ENCODE peak calls at places on chromosomes 2 and 18, in seven cellular contexts. One of them, this sample, is unnamed. For H3K9me2, the result is how much of the 10 kb centered on the place peaks cover.

GRCh38 chr2:238235331-238235732 is 4.5 kb downstream of the HES6 start:
- DNase-seq in hepatocyte: no peak
- DNase-seq in OCI-LY7: no peak
- DNase-seq in SK-N-SH: no peak
- DNase-seq in GM23248: peak
- DNase-seq in GM23338: no peak
- DNase-seq in HCT116: no peak
- DNase-seq in this sample: no peak

GRCh38 chr2:162125138-162125537 is 26.9 kb downstream of the GCG start:
- DNase-seq in GM23248: peak
- DNase-seq in hepatocyte: no peak
- DNase-seq in HCT116: no peak
- DNase-seq in SK-N-SH: no peak
- DNase-seq in GM23338: peak
- DNase-seq in OCI-LY7: no peak
- DNase-seq in this sample: no peak

GRCh38 chr2:103166406-103167324 is 404.8 kb downstream of the TMEM182 start:
- DNase-seq in SK-N-SH: no peak
- DNase-seq in GM23248: no peak
- DNase-seq in GM23338: no peak
- DNase-seq in hepatocyte: peak
- DNase-seq in OCI-LY7: no peak
- DNase-seq in HCT116: no peak
- DNase-seq in this sample: no peak

GRCh38 chr2:205747827-205748386 is 65.6 kb downstream of the NRP2 start:
- DNase-seq in OCI-LY7: no peak
- DNase-seq in GM23248: no peak
- DNase-seq in hepatocyte: no peak
- DNase-seq in SK-N-SH: no peak
- DNase-seq in GM23338: no peak
- DNase-seq in HCT116: no peak
- DNase-seq in this sample: no peak

GRCh38 chr18:53380063-53380639 is 844.3 kb downstream of the MBD2 start:
- DNase-seq in GM23338: peak
- DNase-seq in OCI-LY7: peak
- DNase-seq in hepatocyte: peak
- DNase-seq in SK-N-SH: peak
- DNase-seq in HCT116: peak
- DNase-seq in GM23248: peak
- DNase-seq in this sample: peak

GRCh38 chr2:14348247-14348646 is 284.3 kb upstream of the LRATD1 start:
- DNase-seq in GM23338: no peak
- DNase-seq in SK-N-SH: no peak
- DNase-seq in OCI-LY7: no peak
- DNase-seq in HCT116: no peak
- DNase-seq in hepatocyte: no peak
- DNase-seq in GM23248: peak
- DNase-seq in this sample: no peak

GRCh38 chr2:44953686-44953976 is 12.1 kb downstream of the SIX3 start:
- DNase-seq in OCI-LY7: no peak
- DNase-seq in SK-N-SH: no peak
- DNase-seq in GM23338: no peak
- DNase-seq in GM23248: no peak
- DNase-seq in hepatocyte: no peak
- DNase-seq in HCT116: no peak
- DNase-seq in this sample: no peak

GRCh38 chr2:241822264-241822623 is 13.3 kb downstream of the NEU4 start:
- DNase-seq in GM23338: no peak
- DNase-seq in SK-N-SH: no peak
- DNase-seq in GM23248: no peak
- DNase-seq in hepatocyte: no peak
- DNase-seq in HCT116: no peak
- DNase-seq in OCI-LY7: no peak
- DNase-seq in this sample: no peak

GRCh38 chr2:139684286-139684860 is 904.2 kb upstream of the NXPH2 start:
- DNase-seq in GM23338: no peak
- DNase-seq in hepatocyte: no peak
- DNase-seq in OCI-LY7: no peak
- DNase-seq in HCT116: no peak
- DNase-seq in GM23248: no peak
- DNase-seq in SK-N-SH: no peak
- DNase-seq in this sample: no peak

GRCh38 chr2:230757476-230757875 is 44.8 kb downstream of the CAB39 start:
- DNase-seq in hepatocyte: no peak
- DNase-seq in GM23248: peak
- DNase-seq in OCI-LY7: no peak
- DNase-seq in SK-N-SH: no peak
- DNase-seq in HCT116: no peak
- DNase-seq in GM23338: no peak
- DNase-seq in this sample: peak

GRCh38 chr18:11852048-11852341 is 782 bp downstream of the CHMP1B start:
- DNase-seq in GM23338: no peak
- DNase-seq in hepatocyte: no peak
- DNase-seq in OCI-LY7: no peak
- DNase-seq in SK-N-SH: no peak
- DNase-seq in HCT116: no peak
- DNase-seq in GM23248: peak
- DNase-seq in this sample: no peak

GRCh38 chr18:11851156-11852047 is at the start of gene CHMP1B:
- DNase-seq in GM23248: peak
- DNase-seq in hepatocyte: peak
- DNase-seq in GM23338: peak
- DNase-seq in HCT116: peak
- DNase-seq in OCI-LY7: peak
- DNase-seq in SK-N-SH: peak
- DNase-seq in this sample: peak

GRCh38 chr18:11849279-11849678 is 1.9 kb upstream of the CHMP1B start:
- DNase-seq in OCI-LY7: no peak
- DNase-seq in hepatocyte: no peak
- DNase-seq in GM23248: peak
- DNase-seq in HCT116: no peak
- DNase-seq in GM23338: no peak
- DNase-seq in SK-N-SH: no peak
- DNase-seq in this sample: no peak

GRCh38 chr18:11849845-11850747 is 1.1 kb upstream of the CHMP1B start:
- DNase-seq in SK-N-SH: peak
- DNase-seq in GM23338: peak
- DNase-seq in GM23248: peak
- DNase-seq in hepatocyte: peak
- DNase-seq in OCI-LY7: peak
- DNase-seq in HCT116: peak
- DNase-seq in this sample: peak

DNA sequence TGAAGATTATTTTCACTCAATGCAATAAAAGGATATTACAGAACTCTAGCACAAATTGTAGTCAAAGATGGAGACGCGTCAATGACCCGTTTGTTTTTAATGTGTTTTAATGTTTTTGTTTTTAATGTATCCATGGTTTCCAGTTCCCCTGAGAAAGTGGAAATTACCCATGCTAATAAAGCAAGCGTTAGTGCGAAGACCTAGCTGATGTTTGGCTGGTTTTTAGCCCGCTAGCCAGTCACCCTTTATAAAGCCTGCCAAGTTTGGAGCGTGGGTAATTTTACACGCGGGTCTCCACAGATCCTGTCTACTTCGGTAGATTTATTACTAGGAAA is 425 bp upstream of the CHMP1B start:
- DNase-seq in HCT116: no peak
- DNase-seq in SK-N-SH: peak
- DNase-seq in GM23338: peak
- DNase-seq in GM23248: peak
- DNase-seq in hepatocyte: no peak
- DNase-seq in OCI-LY7: no peak
- DNase-seq in this sample: no peak
- H3K9me2 ChIP-seq in HCT116: under half
- H3K9me2 ChIP-seq in SK-N-SH: under half
- H3K9me2 ChIP-seq in GM23338: under half
- H3K9me2 ChIP-seq in GM23248: under half
- H3K9me2 ChIP-seq in hepatocyte: under half
- H3K9me2 ChIP-seq in OCI-LY7: under half
- H3K9me2 ChIP-seq in this sample: under half

GRCh38 chr2:38123862-38124261 is 47.9 kb upstream of the CYP1B1 start:
- DNase-seq in SK-N-SH: no peak
- DNase-seq in hepatocyte: no peak
- DNase-seq in GM23248: no peak
- DNase-seq in GM23338: no peak
- DNase-seq in OCI-LY7: no peak
- DNase-seq in HCT116: no peak
- DNase-seq in this sample: no peak

GRCh38 chr2:38120829-38121228 is 44.9 kb upstream of the CYP1B1 start:
- DNase-seq in hepatocyte: no peak
- DNase-seq in SK-N-SH: no peak
- DNase-seq in GM23338: no peak
- DNase-seq in HCT116: no peak
- DNase-seq in OCI-LY7: no peak
- DNase-seq in GM23248: no peak
- DNase-seq in this sample: no peak

GRCh38 chr2:38125007-38125406 is 49.1 kb upstream of the CYP1B1 start:
- DNase-seq in hepatocyte: no peak
- DNase-seq in GM23338: no peak
- DNase-seq in GM23248: no peak
- DNase-seq in HCT116: no peak
- DNase-seq in OCI-LY7: no peak
- DNase-seq in SK-N-SH: no peak
- DNase-seq in this sample: no peak

GRCh38 chr2:38121481-38121880 is 45.5 kb upstream of the CYP1B1 start:
- DNase-seq in HCT116: no peak
- DNase-seq in GM23248: no peak
- DNase-seq in hepatocyte: no peak
- DNase-seq in OCI-LY7: no peak
- DNase-seq in GM23338: no peak
- DNase-seq in SK-N-SH: no peak
- DNase-seq in this sample: no peak

DNA sequence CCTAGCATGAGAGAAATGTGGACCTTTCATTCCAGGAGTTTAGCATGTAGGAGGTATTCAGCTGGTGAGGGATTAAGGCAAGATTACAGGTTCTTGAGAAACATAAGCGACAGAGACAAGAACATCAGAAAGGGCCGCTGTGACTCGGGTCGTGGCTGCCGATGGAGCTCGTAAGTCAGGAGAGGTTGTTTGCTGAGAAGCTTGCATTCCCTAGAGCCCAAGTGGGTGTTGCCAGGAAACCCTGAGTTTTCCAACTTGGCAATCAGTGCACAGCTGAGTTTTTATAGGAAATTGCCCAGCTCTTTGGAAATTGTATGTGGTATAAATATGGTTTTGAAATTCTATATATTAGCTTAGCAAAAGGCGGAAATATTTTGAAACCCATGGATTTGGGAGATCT is 46.4 kb upstream of the CYP1B1 start:
- DNase-seq in GM23248: peak
- DNase-seq in OCI-LY7: no peak
- DNase-seq in GM23338: no peak
- DNase-seq in SK-N-SH: no peak
- DNase-seq in hepatocyte: no peak
- DNase-seq in HCT116: no peak
- DNase-seq in this sample: no peak
- H2AFZ ChIP-seq in GM23248: peak
- H2AFZ ChIP-seq in OCI-LY7: no peak
- H2AFZ ChIP-seq in GM23338: peak
- H2AFZ ChIP-seq in SK-N-SH: no peak
- H2AFZ ChIP-seq in hepatocyte: no peak
- H2AFZ ChIP-seq in HCT116: no peak
- H2AFZ ChIP-seq in this sample: no peak

GRCh38 chr2:188666503-188666902 is 307.7 kb upstream of the COL3A1 start:
- DNase-seq in GM23338: peak
- DNase-seq in OCI-LY7: no peak
- DNase-seq in hepatocyte: no peak
- DNase-seq in GM23248: no peak
- DNase-seq in HCT116: no peak
- DNase-seq in SK-N-SH: no peak
- DNase-seq in this sample: no peak

GRCh38 chr2:188665196-188665595 is 309.0 kb upstream of the COL3A1 start:
- DNase-seq in GM23248: peak
- DNase-seq in OCI-LY7: no peak
- DNase-seq in HCT116: no peak
- DNase-seq in hepatocyte: no peak
- DNase-seq in GM23338: no peak
- DNase-seq in SK-N-SH: no peak
- DNase-seq in this sample: no peak

GRCh38 chr2:188665727-188666304 is 308.4 kb upstream of the COL3A1 start:
- DNase-seq in SK-N-SH: no peak
- DNase-seq in hepatocyte: no peak
- DNase-seq in HCT116: no peak
- DNase-seq in GM23248: no peak
- DNase-seq in GM23338: no peak
- DNase-seq in OCI-LY7: no peak
- DNase-seq in this sample: no peak

GRCh38 chr2:188664391-188664790 is 309.8 kb upstream of the COL3A1 start:
- DNase-seq in SK-N-SH: no peak
- DNase-seq in GM23338: no peak
- DNase-seq in GM23248: no peak
- DNase-seq in OCI-LY7: no peak
- DNase-seq in HCT116: no peak
- DNase-seq in hepatocyte: no peak
- DNase-seq in this sample: no peak

DNA sequence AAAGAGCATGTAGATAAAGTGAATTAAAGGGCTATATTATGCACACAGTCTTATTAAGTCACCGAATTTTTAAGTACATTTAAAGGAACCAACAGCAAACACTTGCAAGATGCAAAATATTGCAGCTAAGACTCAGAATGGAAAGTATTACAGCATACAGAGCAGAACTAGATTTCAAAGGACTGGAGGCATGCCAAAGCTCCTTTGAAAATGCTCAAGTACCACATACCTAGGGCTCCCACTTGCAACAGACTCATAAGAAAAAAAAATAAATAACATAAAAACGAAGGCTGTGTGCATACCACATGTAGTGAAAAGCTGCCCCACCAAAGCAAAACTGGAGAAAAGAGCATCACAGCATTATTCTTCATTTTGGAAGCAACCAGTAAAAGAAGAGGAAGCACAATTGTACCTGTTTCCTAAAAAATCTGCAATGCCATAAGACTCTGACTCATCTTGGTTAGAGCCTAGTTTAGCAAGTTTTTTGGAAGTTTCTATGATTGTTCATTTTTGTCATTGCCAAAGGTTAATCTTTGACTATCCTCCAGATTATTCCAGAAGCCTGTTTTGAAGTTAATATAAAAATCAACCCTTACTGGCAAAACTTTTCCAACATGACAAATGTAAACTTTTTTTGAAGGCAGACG is 306.0 kb upstream of the COL3A1 start:
- DNase-seq in SK-N-SH: no peak
- DNase-seq in OCI-LY7: no peak
- DNase-seq in HCT116: peak
- DNase-seq in GM23338: no peak
- DNase-seq in hepatocyte: peak
- DNase-seq in GM23248: peak
- DNase-seq in this sample: peak
- TF ChIP-seq EZH2phosphoT487 in SK-N-SH: no peak
- TF ChIP-seq EZH2phosphoT487 in OCI-LY7: no peak
- TF ChIP-seq EZH2phosphoT487 in HCT116: no peak
- TF ChIP-seq EZH2phosphoT487 in GM23338: no peak
- TF ChIP-seq EZH2phosphoT487 in hepatocyte: no peak
- TF ChIP-seq EZH2phosphoT487 in GM23248: no peak
- TF ChIP-seq EZH2phosphoT487 in this sample: no peak

DNA sequence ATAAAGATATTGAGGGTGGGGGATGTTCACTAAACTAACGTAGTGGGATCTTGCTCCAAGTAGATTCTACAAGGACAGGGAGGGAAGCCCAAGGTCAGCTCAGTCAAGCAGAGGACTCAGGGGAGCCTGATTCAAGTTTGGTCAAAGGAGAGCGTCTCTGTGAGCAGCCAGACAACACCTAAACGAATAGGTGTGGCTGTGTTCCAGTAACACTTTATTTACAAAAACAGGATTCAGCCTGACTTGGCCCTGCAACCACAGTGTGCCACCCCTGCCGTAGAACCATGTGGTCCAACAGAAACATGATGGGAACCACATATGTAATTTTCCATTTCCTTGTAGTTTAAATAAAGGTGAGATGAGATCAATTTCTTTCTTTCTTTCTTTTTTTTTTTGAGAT is 18.1 kb upstream of the FZD5 start:
- DNase-seq in OCI-LY7: no peak
- DNase-seq in GM23338: no peak
- DNase-seq in HCT116: no peak
- DNase-seq in SK-N-SH: no peak
- DNase-seq in GM23248: no peak
- DNase-seq in hepatocyte: no peak
- DNase-seq in this sample: no peak
- H3K9me2 ChIP-seq in OCI-LY7: under half
- H3K9me2 ChIP-seq in GM23338: under half
- H3K9me2 ChIP-seq in HCT116: under half
- H3K9me2 ChIP-seq in SK-N-SH: under half
- H3K9me2 ChIP-seq in GM23248: under half
- H3K9me2 ChIP-seq in hepatocyte: under half
- H3K9me2 ChIP-seq in this sample: under half

This sample was measured in PC-3.